ENCODE peak calls at places on chromosomes 6 and 20, in five cellular contexts. E is HepG2, Z is A549, W is GM12878, F is K562. H is an unnamed sample.
A peak's percentile ranks its signal among the peaks of the same experiment; 100 is the strongest.

GRCh38 chr20:38141889-38142494 is 23.1 kb downstream of the TGM2 start:
- DNase-seq in E (no peak), Z (no peak), W (no peak), F (no peak), H (no peak)

GRCh38 chr6:11771473-11772048 is 7.0 kb downstream of the ADTRP start:
- DNase-seq in E (no peak), Z (no peak), W (no peak), F (no peak), H (no peak)

GRCh38 chr6:77034161-77034560 is 429.1 kb downstream of the HTR1B start:
- DNase-seq in E (no peak), Z (no peak), W (no peak), F (no peak), H (peak; percentile 84)

GRCh38 chr6:137266032-137266586 is 46.9 kb upstream of the IFNGR1 start:
- DNase-seq in E (no peak), Z (no peak), W (no peak), F (no peak), H (no peak)

GRCh38 chr20:14634666-14635065 is 297.3 kb upstream of the FLRT3 start:
- DNase-seq in E (no peak), Z (no peak), W (no peak), F (no peak), H (no peak)

GRCh38 chr6:63275953-63276352 is 43.8 kb downstream of the LGSN start:
- DNase-seq in E (no peak), Z (no peak), W (no peak), F (no peak), H (no peak)

GRCh38 chr6:166710084-166710483 is 83.0 kb upstream of the RPS6KA2 start:
- DNase-seq in E (no peak), Z (no peak), W (no peak), F (no peak), H (no peak)

GRCh38 chr6:143176090-143177021 is 115.7 kb downstream of the AIG1 start:
- DNase-seq in E (no peak), Z (no peak), W (no peak), F (no peak), H (peak; percentile 45)

GRCh38 chr20:2748551-2749342 is 51.7 kb downstream of the CPXM1 start:
- DNase-seq in E (no peak), Z (no peak), W (no peak), F (no peak), H (peak; percentile 84)

GRCh38 chr6:75065524-75065923 is 140.3 kb downstream of the COL12A1 start:
- DNase-seq in E (no peak), Z (peak; percentile 21), W (no peak), F (no peak), H (peak; percentile 58)

GRCh38 chr6:31702421-31702818 is 704 bp downstream of the ABHD16A start:
- DNase-seq in E (no peak), Z (no peak), W (no peak), F (peak; percentile 87), H (no peak)

GRCh38 chr6:44247338-44248302 is 719 bp downstream of the HSP90AB1 start:
- DNase-seq in E (peak; percentile 36), Z (peak; percentile 63), W (no peak), F (peak; percentile 86), H (peak; percentile 62)

GRCh38 chr6:129345890-129346289 is 364.1 kb downstream of the ARHGAP18 start:
- DNase-seq in E (no peak), Z (no peak), W (no peak), F (no peak), H (no peak)

GRCh38 chr6:132491303-132491702 is 21.6 kb downstream of the STX7 start:
- DNase-seq in E (no peak), Z (no peak), W (no peak), F (peak; percentile 42), H (no peak)

GRCh38 chr6:111533087-111533784 is 50.2 kb upstream of the REV3L start:
- DNase-seq in E (no peak), Z (no peak), W (no peak), F (no peak), H (no peak)

GRCh38 chr6:26092443-26092842 is 5.2 kb downstream of the HFE start:
- DNase-seq in E (no peak), Z (no peak), W (no peak), F (no peak), H (no peak)

GRCh38 chr6:87917861-87918260 is 129.8 kb upstream of the SPACA1 start:
- DNase-seq in E (no peak), Z (no peak), W (no peak), F (no peak), H (no peak)

GRCh38 chr20:62198496-62198895 is 15.7 kb downstream of the MTG2 start:
- DNase-seq in E (no peak), Z (no peak), W (no peak), F (no peak), H (no peak)

GRCh38 chr6:71983131-71983530 is 96.8 kb downstream of the RIMS1 start:
- DNase-seq in E (no peak), Z (no peak), W (no peak), F (no peak), H (no peak)
- H3K4me3 ChIP-seq in E (no peak overlapping the region), Z (no peak overlapping the region), W (no peak overlapping the region), F (no peak overlapping the region), H (no peak overlapping the region)

DNA sequence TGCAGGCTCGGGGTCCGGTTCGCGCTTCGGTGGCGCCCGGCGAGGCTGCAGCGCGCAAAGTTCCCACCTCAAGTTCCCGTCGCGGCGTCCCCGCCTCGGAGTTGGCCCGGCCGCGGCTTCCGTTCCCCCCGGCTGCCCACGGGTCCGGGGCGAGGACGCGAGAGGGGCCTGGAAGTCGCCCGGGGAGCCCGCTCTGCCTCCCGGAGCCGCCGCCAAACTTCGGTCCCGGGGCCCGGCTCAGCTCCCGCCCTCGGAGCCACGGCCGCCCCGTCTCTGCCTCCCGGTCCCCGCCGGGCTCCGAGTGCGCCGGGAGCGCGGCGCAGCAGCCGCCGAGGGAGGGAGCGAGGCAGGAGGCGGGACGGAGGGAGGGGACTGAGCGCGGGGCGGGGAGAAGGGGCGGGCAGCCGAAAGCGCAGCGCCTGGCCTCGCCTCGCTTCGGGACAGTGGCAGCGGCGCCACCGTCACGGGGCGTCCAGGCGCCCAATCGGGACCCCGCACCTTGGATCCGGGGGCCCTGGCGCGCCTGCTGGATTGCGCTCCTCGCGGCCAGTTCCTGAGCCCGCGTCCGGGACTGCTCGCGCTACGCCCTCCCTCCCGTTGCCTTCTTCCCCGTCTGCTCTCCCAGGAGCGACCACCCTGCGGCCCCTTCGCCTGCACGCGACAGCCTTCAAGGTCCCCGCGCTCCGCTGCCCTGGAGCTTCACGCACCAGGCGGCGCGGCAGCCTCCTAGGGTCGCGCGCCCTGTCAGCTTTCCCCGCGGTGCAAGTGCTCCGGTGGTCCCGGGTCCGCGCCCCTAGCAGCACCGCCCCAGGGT is at the start of gene KCNG1:
- DNase-seq in E (no peak), Z (peak; percentile 73), W (no peak), F (peak; percentile 82), H (peak; percentile 92)
- TF ChIP-seq JUNB in E (no peak), Z (no peak), W (no peak), F (no peak), H (no peak)

GRCh38 chr20:24503352-24503931 is 34.0 kb downstream of the SYNDIG1 start:
- DNase-seq in E (no peak), Z (no peak), W (no peak), F (no peak), H (no peak)
- H3K4me2 ChIP-seq in E (no peak overlapping the region), Z (peak overlapping the region; percentile 45), W (no peak overlapping the region), F (no peak overlapping the region), H (no peak overlapping the region)

DNA sequence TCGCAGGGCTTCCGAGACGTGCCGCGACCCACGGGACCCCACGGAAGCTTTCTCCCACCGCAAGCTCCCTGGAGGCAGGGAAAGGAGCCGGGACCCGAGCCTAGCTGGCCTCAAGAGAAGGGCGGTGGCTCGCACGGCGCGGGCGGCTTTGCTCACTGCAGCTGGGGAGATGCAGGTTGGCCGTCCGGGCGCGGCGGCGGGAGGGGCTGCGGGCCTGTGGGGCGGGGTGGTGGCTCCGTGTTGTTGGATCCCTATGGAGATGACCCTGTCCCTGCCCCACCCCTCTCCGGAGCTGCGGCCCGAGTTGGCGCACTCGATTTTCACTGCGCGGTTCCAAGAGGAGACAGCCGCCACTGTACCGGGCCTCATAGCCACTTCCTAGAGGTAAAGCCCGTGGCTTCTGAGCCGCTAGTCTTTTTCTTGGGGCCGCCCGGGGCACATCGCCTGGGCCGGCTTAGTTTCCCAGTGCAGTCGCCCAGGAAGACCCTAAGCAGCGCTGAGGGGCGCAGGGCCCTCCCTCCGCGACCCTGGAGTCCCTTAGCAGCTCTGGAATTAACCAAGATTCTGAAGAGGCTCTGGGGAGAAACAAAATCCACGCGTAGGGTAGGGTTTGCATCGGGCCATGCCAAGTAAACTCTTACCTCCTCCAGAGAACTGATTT is at the start of gene ECT2L:
- DNase-seq in E (no peak), Z (no peak), W (no peak), F (no peak), H (peak; percentile 92)
- H3K4me3 ChIP-seq in E (no peak within 1 kb of the TSS), Z (no peak within 1 kb of the TSS), W (no peak within 1 kb of the TSS), F (no peak within 1 kb of the TSS), H (peak within 1 kb of the TSS; percentile 65)

H was measured in GM23338.